ENCODE peak calls at places on chromosomes 5 and 9, in seven cellular contexts. D is GM12891, V is HepG2, H is SK-N-SH, M is GM12892, F is GM12878, O is K562. X is an unnamed sample.

GRCh38 chr9:19230356-19231125 is at the start of gene DENND4C:
- DNase-seq in D (peak; percentile 65), V (peak; percentile 85), H (peak; percentile 96), M (peak; percentile 53), F (peak; percentile 66), O (peak; percentile 85), X (peak; percentile 90)

GRCh38 chr5:150137168-150137957 is 18.3 kb downstream of the PDGFRB start:
- DNase-seq in D (no peak), V (peak; percentile 97), H (no peak), M (no peak), F (no peak), O (no peak), X (no peak)

GRCh38 chr5:150301170-150301505 is 1.6 kb downstream of the ARSI start:
- DNase-seq in D (no peak), V (no peak), H (no peak), M (no peak), F (no peak), O (no peak), X (no peak)

GRCh38 chr9:97895695-97896332 is 26.5 kb downstream of the TRMO start:
- DNase-seq in D (no peak), V (peak; percentile 25), H (no peak), M (no peak), F (no peak), O (peak; percentile 56), X (no peak)

GRCh38 chr9:132049323-132049882 is 30.3 kb downstream of the MED27 start:
- DNase-seq in D (no peak), V (no peak), H (no peak), M (no peak), F (no peak), O (no peak), X (no peak)

GRCh38 chr5:126544087-126544740 is 50.8 kb downstream of the ALDH7A1 start:
- DNase-seq in D (peak; percentile 25), V (peak; percentile 58), H (peak; percentile 30), M (peak; percentile 23), F (no peak), O (peak; percentile 55), X (peak; percentile 52)

GRCh38 chr5:64637144-64637543 is 53.2 kb upstream of the SHISAL2B start:
- DNase-seq in D (no peak), V (no peak), H (no peak), M (no peak), F (no peak), O (no peak), X (no peak)

GRCh38 chr5:105898183-105898582 is 1772.6 kb downstream of the EFNA5 start:
- DNase-seq in D (no peak), V (no peak), H (no peak), M (no peak), F (no peak), O (no peak), X (no peak)

GRCh38 chr9:137112564-137113384 is 1.8 kb downstream of the DPP7 start:
- DNase-seq in D (no peak), V (no peak), H (no peak), M (no peak), F (no peak), O (no peak), X (no peak)

GRCh38 chr9:79053613-79054012 is 518.2 kb upstream of the TLE4 start:
- DNase-seq in D (no peak), V (no peak), H (no peak), M (no peak), F (peak; percentile 3), O (no peak), X (no peak)

GRCh38 chr9:137228515-137228967 is 1.2 kb downstream of the RNF224 start:
- DNase-seq in D (no peak), V (no peak), H (no peak), M (no peak), F (no peak), O (no peak), X (no peak)

DNA sequence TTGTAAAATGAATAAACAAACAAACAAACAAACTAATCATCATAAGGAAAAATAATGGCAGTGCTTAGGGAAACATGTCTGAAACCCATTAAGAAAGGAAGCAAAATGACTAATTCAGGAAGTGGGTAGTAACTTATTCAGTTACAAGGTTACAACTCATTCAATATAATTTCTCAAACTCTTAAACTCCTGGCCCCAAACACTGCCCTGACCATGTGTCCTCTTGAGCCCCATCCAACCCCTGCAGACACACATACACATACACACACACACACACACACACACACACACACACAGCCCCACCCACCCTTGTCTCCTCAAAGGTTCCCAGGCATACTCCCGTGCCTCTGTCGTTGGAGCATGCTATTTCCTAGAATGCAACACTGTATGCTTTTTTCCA is 193.9 kb downstream of the SEC61B start:
- DNase-seq in D (no peak), V (no peak), H (no peak), M (no peak), F (peak; percentile 9), O (no peak), X (no peak)
- TF ChIP-seq TAF1 in D (no peak), V (no peak), H (no peak), M (no peak), F (no peak), O (no peak), X (no peak)

GRCh38 chr5:81524015-81524414 is 130.1 kb upstream of the ACOT12 start:
- DNase-seq in D (no peak), V (no peak), H (no peak), M (no peak), F (no peak), O (no peak), X (no peak)
- TF ChIP-seq TAF1 in D (no peak), V (no peak), H (no peak), M (no peak), F (no peak), O (no peak), X (no peak)

DNA sequence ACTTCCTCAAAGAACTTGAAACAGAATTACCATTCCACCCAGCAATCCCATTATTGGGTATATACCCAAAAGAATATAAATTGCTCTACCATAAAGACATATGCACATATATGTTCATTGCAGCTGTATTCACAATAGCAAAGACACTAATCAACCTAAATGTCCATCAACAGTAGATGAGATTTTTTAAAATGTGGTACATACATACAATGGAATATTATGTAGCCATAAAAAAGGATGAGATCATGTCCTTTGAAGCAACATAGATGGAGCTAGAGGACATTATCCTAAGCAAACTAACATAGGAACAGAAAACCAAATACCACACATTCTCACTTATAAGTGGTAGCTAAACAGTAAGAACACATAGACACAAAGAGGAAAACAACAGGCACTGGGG is 28.1 kb upstream of the ZNF462 start:
- DNase-seq in D (no peak), V (no peak), H (no peak), M (no peak), F (no peak), O (no peak), X (no peak)
- TF ChIP-seq TAF1 in D (no peak), V (no peak), H (no peak), M (no peak), F (no peak), O (no peak), X (no peak)

GRCh38 chr5:107805819-107806218 is 135.1 kb upstream of the EFNA5 start:
- DNase-seq in D (no peak), V (no peak), H (no peak), M (no peak), F (no peak), O (no peak), X (no peak)

GRCh38 chr5:107805166-107805565 is 134.4 kb upstream of the EFNA5 start:
- DNase-seq in D (no peak), V (no peak), H (no peak), M (no peak), F (no peak), O (no peak), X (no peak)

GRCh38 chr5:107808671-107809137 is 138.0 kb upstream of the EFNA5 start:
- DNase-seq in D (no peak), V (peak; percentile 13), H (no peak), M (no peak), F (no peak), O (no peak), X (peak; percentile 87)

GRCh38 chr5:107806271-107806670 is 135.5 kb upstream of the EFNA5 start:
- DNase-seq in D (no peak), V (no peak), H (no peak), M (no peak), F (no peak), O (no peak), X (no peak)

GRCh38 chr5:107806705-107807104 is 136.0 kb upstream of the EFNA5 start:
- DNase-seq in D (no peak), V (no peak), H (no peak), M (no peak), F (no peak), O (no peak), X (no peak)
- TF ChIP-seq TAF1 in D (no peak), V (no peak), H (no peak), M (no peak), F (no peak), O (no peak), X (no peak)

GRCh38 chr5:171617787-171618690 is 167.6 kb upstream of the SMIM23 start:
- DNase-seq in D (no peak), V (no peak), H (no peak), M (no peak), F (no peak), O (no peak), X (no peak)

GRCh38 chr5:171614511-171614910 is 171.1 kb upstream of the SMIM23 start:
- DNase-seq in D (no peak), V (no peak), H (no peak), M (no peak), F (no peak), O (peak; percentile 22), X (no peak)

GRCh38 chr5:171617268-171617667 is 168.3 kb upstream of the SMIM23 start:
- DNase-seq in D (no peak), V (no peak), H (no peak), M (no peak), F (no peak), O (no peak), X (no peak)

GRCh38 chr5:171616002-171616780 is 169.4 kb upstream of the SMIM23 start:
- DNase-seq in D (no peak), V (no peak), H (peak; percentile 59), M (no peak), F (no peak), O (peak; percentile 19), X (no peak)

GRCh38 chr5:171615201-171616001 is 170.2 kb upstream of the SMIM23 start:
- DNase-seq in D (no peak), V (no peak), H (peak; percentile 48), M (no peak), F (no peak), O (no peak), X (peak; percentile 67)
- TF ChIP-seq TAF1 in D (no peak), V (no peak), H (no peak), M (no peak), F (no peak), O (no peak), X (no peak)

X was measured in H1.